ENCODE peak calls at places on chromosome 1, in five cellular contexts. D is Right ventricle myocardium inferior, M is osteocyte, W is WTC11, S is T-cell. F is an unnamed sample.

GRCh38 chr1:15952317-15953258 is 23.3 kb downstream of the ZBTB17 start:
- DNase-seq in W (no peak), D (no peak), S (no peak), M (peak), F (no peak)

GRCh38 chr1:85615536-85615935 is 35.0 kb downstream of the CCN1 start:
- DNase-seq in W (no peak), M (no peak), D (no peak), S (no peak), F (no peak)

GRCh38 chr1:27400035-27400962 is 7.9 kb downstream of the GPR3 start:
- DNase-seq in M (no peak), D (no peak), S (no peak), W (no peak), F (no peak)

GRCh38 chr1:227942021-227942715 is 5.6 kb downstream of the WNT9A start:
- DNase-seq in M (peak), S (no peak), W (no peak), D (peak), F (no peak)

GRCh38 chr1:211546543-211546942 is 32.4 kb downstream of the SLC30A1 start:
- DNase-seq in W (no peak), M (no peak), S (no peak), D (no peak), F (no peak)

GRCh38 chr1:192227330-192227729 is 69.1 kb downstream of the RGS18 start:
- DNase-seq in D (no peak), S (no peak), W (no peak), M (no peak), F (no peak)

GRCh38 chr1:39105061-39105840 is 79.1 kb downstream of the NDUFS5 start:
- DNase-seq in M (peak), D (peak), S (peak), W (peak), F (peak)

GRCh38 chr1:7042322-7043231 is 257.3 kb downstream of the CAMTA1 start:
- DNase-seq in D (no peak), S (no peak), M (no peak), W (peak), F (no peak)

GRCh38 chr1:221363074-221363473 is 378.8 kb downstream of the DUSP10 start:
- DNase-seq in D (no peak), W (no peak), M (no peak), S (no peak), F (no peak)

GRCh38 chr1:55822896-55823295 is 607.7 kb upstream of the USP24 start:
- DNase-seq in S (no peak), W (no peak), M (no peak), D (no peak), F (no peak)